ENCODE peak calls at places on chromosomes 11 and 22, in eight cellular contexts. R is body of pancreas, J is tibial artery, K is IMR-90, F is uterus, V is A549, Z is mucosa of descending colon, N is heart left ventricle. W is an unnamed sample.

GRCh38 chr22:30209642-30210041 is 36.9 kb downstream of the LIF start:
- DNase-seq in R (no peak), J (no peak), K (no peak), F (no peak), V (no peak), Z (no peak), N (no peak), W (no peak)

GRCh38 chr11:20125927-20126326 is 34.3 kb downstream of the DBX1 start:
- DNase-seq in R (no peak), J (no peak), K (peak; percentile 79), F (no peak), V (peak; percentile 29), Z (no peak), N (no peak), W (peak; percentile 71)

GRCh38 chr11:113806403-113806802 is 26.8 kb downstream of the CLDN25 start:
- DNase-seq in R (no peak), J (no peak), K (peak; percentile 7), F (no peak), V (peak; percentile 4), Z (no peak), N (no peak), W (peak; percentile 21)

GRCh38 chr11:95566151-95566670 is 223.4 kb downstream of the FAM76B start:
- DNase-seq in R (no peak), J (no peak), K (no peak), F (no peak), V (no peak), Z (no peak), N (no peak), W (no peak)

GRCh38 chr11:87215236-87215635 is 177.5 kb downstream of the TMEM135 start:
- DNase-seq in R (no peak), J (no peak), K (peak; percentile 6), F (no peak), V (no peak), Z (no peak), N (no peak), W (peak; percentile 44)

GRCh38 chr22:27534720-27535125 is 266.8 kb downstream of the MN1 start:
- DNase-seq in R (no peak), J (no peak), K (peak; percentile 77), F (no peak), V (no peak), Z (no peak), N (no peak), W (no peak)

GRCh38 chr22:44452531-44453420 is 45.3 kb downstream of the RTL6 start:
- DNase-seq in R (no peak), J (no peak), K (no peak), F (no peak), V (no peak), Z (no peak), N (no peak), W (no peak)

GRCh38 chr22:19876314-19876940 is 21.8 kb upstream of the GNB1L start:
- DNase-seq in R (no peak), J (no peak), K (no peak), F (peak; percentile 16), V (no peak), Z (peak; percentile 47), N (peak; percentile 56), W (no peak)

GRCh38 chr11:57482782-57483569 is 22.6 kb downstream of the RTN4RL2 start:
- DNase-seq in R (no peak), J (no peak), K (peak; percentile 21), F (no peak), V (peak; percentile 72), Z (no peak), N (no peak), W (no peak)

DNA sequence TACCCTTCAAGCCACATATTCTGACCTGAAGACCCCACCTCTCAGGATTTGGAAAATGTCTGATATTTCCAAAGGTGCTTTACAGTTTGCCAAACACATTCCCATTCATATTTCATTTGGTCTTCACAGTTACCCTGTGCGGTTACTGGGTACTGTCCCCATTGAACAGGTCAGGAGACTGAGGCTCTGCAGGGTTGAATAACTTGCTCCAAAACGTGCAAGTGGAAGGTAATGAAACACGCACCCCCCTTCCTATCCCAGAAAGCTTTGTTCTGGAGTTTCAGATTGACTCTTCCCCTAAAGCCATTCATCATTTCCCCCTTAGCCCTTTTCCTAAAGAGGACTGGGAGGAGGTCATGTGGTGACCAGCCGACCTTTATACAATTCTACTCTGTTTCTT is 18.8 kb downstream of the MICAL2 start:
- DNase-seq in R (no peak), J (no peak), K (no peak), F (no peak), V (no peak), Z (no peak), N (no peak), W (no peak)
- H3K4me1 ChIP-seq in R (peaks cover 14% of the 10 kb centered on the region), J (peaks cover 49% of the 10 kb centered on the region), K (peaks cover 37% of the 10 kb centered on the region), F (peaks cover 4% of the 10 kb centered on the region), V (peaks cover 40% of the 10 kb centered on the region), Z (peaks cover 32% of the 10 kb centered on the region), N (peaks cover 73% of the 10 kb centered on the region), W (peaks cover 71% of the 10 kb centered on the region)

DNA sequence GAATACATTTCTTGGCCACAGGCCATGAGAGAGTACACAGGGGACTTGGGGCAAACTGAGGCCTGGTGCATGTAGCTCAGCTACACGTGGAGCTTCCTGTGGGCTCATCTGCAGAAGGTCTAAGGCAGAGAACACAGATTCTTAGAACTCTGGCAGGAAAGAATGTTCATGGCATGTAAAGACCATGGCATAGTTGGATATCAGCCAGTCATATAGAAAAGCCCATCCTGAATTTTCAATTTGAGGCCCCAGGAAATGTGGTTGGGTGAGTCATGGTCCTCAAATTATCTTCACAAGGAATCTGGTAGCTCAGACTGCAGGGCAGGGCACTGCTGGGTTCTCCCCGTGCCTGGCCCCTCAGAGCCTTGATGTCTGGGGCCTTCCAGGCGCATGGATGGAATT is 13.7 kb upstream of the ST3GAL4 start:
- DNase-seq in R (no peak), J (no peak), K (peak; percentile 71), F (no peak), V (no peak), Z (peak; percentile 27), N (no peak), W (peak; percentile 71)
- H3K4me1 ChIP-seq in R (peaks cover 32% of the 10 kb centered on the region), J (peaks cover 3% of the 10 kb centered on the region), K (peaks cover 20% of the 10 kb centered on the region), F (no peaks in the 10 kb centered on the region), V (peaks cover 45% of the 10 kb centered on the region), Z (no peaks in the 10 kb centered on the region), N (peaks cover 55% of the 10 kb centered on the region), W (peaks cover 21% of the 10 kb centered on the region)

DNA sequence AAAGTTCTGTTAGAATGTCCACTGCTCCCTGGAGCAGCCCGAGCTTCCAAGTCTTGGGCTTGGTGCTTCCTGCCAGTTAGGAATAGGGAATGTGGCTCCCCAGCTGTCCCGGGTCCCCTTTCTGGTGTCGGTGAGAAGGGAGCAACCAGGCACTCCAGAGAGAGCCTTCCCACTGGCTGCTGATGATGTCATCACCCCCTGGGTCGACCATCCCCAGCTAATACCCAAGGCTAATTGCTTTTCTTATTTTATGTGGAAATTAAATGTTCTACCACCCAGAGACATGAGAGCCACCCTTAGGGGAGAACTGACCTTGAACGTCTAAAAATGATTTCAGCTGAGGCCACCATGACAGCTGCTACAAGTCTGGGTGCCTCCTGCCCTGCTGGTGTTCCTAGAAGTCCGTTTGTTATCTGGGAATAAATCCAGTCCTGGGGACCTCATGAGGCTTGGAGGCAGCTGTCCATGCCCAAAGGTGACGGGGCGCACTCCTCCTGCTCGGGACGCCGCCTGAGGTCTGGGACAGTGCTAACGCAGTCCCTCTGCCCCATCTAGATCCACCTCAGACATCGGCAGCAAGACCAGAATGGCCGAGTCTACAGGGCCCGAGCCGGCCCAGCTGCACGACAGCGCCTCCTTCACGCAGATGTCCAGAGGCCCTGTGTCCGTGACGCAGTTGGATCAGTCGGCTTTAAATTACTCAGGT is 42.3 kb downstream of the C11orf91 start:
- DNase-seq in R (no peak), J (no peak), K (no peak), F (no peak), V (no peak), Z (no peak), N (no peak), W (no peak)
- H3K4me1 ChIP-seq in R (no peaks in the 10 kb centered on the region), J (no peaks in the 10 kb centered on the region), K (no peaks in the 10 kb centered on the region), F (no peaks in the 10 kb centered on the region), V (no peaks in the 10 kb centered on the region), Z (no peaks in the 10 kb centered on the region), N (no peaks in the 10 kb centered on the region), W (peaks cover 12% of the 10 kb centered on the region)

GRCh38 chr11:77474509-77475070 is 696 bp upstream of the PAK1 start:
- DNase-seq in R (peak; percentile 22), J (no peak), K (no peak), F (no peak), V (no peak), Z (no peak), N (no peak), W (no peak)

GRCh38 chr11:77473801-77474508 is at the start of gene PAK1:
- DNase-seq in R (peak; percentile 94), J (peak; percentile 85), K (peak; percentile 86), F (peak; percentile 88), V (peak; percentile 81), Z (peak; percentile 95), N (peak; percentile 87), W (peak; percentile 88)

GRCh38 chr11:77471520-77472234 is 2.2 kb downstream of the PAK1 start:
- DNase-seq in R (peak; percentile 85), J (no peak), K (no peak), F (no peak), V (peak; percentile 15), Z (no peak), N (no peak), W (peak; percentile 42)

GRCh38 chr11:77475206-77475605 is 1.3 kb upstream of the PAK1 start:
- DNase-seq in R (no peak), J (no peak), K (no peak), F (no peak), V (no peak), Z (no peak), N (no peak), W (no peak)

GRCh38 chr11:77473001-77473800 is 693 bp downstream of the PAK1 start:
- DNase-seq in R (peak; percentile 61), J (peak; percentile 70), K (no peak), F (peak; percentile 42), V (peak; percentile 31), Z (peak; percentile 75), N (peak; percentile 79), W (peak; percentile 50)
- H3K4me1 ChIP-seq in R (peaks cover 36% of the 10 kb centered on the region), J (peaks cover 4% of the 10 kb centered on the region), K (no peaks in the 10 kb centered on the region), F (no peaks in the 10 kb centered on the region), V (no peaks in the 10 kb centered on the region), Z (peaks cover 35% of the 10 kb centered on the region), N (no peaks in the 10 kb centered on the region), W (peaks cover 20% of the 10 kb centered on the region)

DNA sequence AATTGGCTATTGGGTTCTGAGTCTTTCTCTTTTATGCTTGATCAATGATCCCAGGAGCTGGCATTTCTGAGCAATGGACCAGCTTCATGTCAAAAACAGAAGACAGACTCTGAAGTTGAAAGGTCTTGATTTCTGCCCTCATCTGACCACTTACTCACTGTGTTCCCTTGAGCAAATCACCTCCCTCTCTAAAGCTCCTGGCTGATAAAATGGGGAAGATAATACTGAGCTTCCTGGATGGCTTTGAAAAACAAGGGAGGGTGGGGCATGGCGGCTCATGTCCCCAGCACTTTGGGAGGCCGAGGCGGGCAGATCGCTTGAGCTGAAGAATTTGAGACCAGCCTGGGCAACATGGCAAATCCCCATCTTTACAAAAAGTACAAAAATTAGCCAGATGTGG is 6.3 kb downstream of the FAM83F start:
- DNase-seq in R (no peak), J (no peak), K (no peak), F (no peak), V (no peak), Z (peak; percentile 6), N (no peak), W (no peak)
- H3K4me1 ChIP-seq in R (peaks cover 69% of the 10 kb centered on the region), J (no peaks in the 10 kb centered on the region), K (peaks cover 4% of the 10 kb centered on the region), F (no peaks in the 10 kb centered on the region), V (peaks cover 28% of the 10 kb centered on the region), Z (peaks cover 31% of the 10 kb centered on the region), N (peaks cover 14% of the 10 kb centered on the region), W (peaks cover 95% of the 10 kb centered on the region)